ENCODE peak calls at places on chromosome 13, in nine cellular contexts. R, E, U, C, Y, Q, T, J and P are unnamed samples.

GRCh38 chr13:82878536-82878935 is 1003.7 kb downstream of the SLITRK1 start:
- DNase-seq in U (no peak), E (no peak), Q (peak), J (no peak), Y (no peak), R (no peak), T (no peak), C (no peak), P (no peak)

GRCh38 chr13:110341445-110342247 is 34.6 kb downstream of the COL4A2 start:
- DNase-seq in C (no peak), T (no peak), R (no peak), Y (peak), U (peak), Q (no peak), J (no peak), E (peak), P (no peak)

GRCh38 chr13:95121516-95121915 is 179.7 kb downstream of the ABCC4 start:
- DNase-seq in R (no peak), J (no peak), Y (no peak), U (no peak), Q (no peak), T (no peak), E (no peak), C (no peak), P (no peak)

GRCh38 chr13:48221301-48222190 is 11.5 kb upstream of the ITM2B start:
- DNase-seq in J (no peak), Q (no peak), T (no peak), U (no peak), R (no peak), Y (peak), E (peak), C (no peak), P (no peak)

GRCh38 chr13:48621056-48621455 is 32.7 kb upstream of the CYSLTR2 start:
- DNase-seq in J (no peak), C (no peak), U (no peak), E (no peak), R (no peak), Q (no peak), Y (peak), T (no peak), P (no peak)

GRCh38 chr13:69319659-69320058 is 788.0 kb upstream of the ATXN8OS start:
- DNase-seq in Y (no peak), E (no peak), R (no peak), J (no peak), Q (no peak), T (no peak), U (no peak), C (no peak), P (no peak)

GRCh38 chr13:26785845-26786630 is 25.5 kb upstream of the GPR12 start:
- DNase-seq in C (no peak), U (peak), R (peak), J (peak), E (peak), Q (no peak), T (no peak), Y (no peak), P (no peak)

GRCh38 chr13:35891973-35892441 is 239.2 kb downstream of the DCLK1 start:
- DNase-seq in U (no peak), Y (no peak), E (no peak), Q (peak), C (no peak), T (no peak), J (no peak), R (no peak), P (no peak)

GRCh38 chr13:31918707-31919106 is 112.9 kb upstream of the FRY start:
- DNase-seq in U (no peak), Q (no peak), T (no peak), J (no peak), Y (no peak), C (no peak), E (no peak), R (no peak), P (no peak)

GRCh38 chr13:66405908-66406802 is 824.0 kb downstream of the PCDH9 start:
- DNase-seq in T (no peak), E (no peak), U (no peak), R (no peak), Y (peak), C (no peak), Q (peak), J (no peak), P (no peak)

GRCh38 chr13:30708541-30708940 is 26.8 kb upstream of the ALOX5AP start:
- DNase-seq in U (no peak), Y (peak), E (no peak), Q (no peak), R (no peak), C (no peak), T (no peak), J (no peak), P (no peak)

GRCh38 chr13:80131204-80131603 is 209.7 kb downstream of the SPRY2 start:
- DNase-seq in J (peak), U (peak), C (peak), T (peak), Y (peak), E (no peak), R (peak), Q (peak), P (peak)

GRCh38 chr13:49697468-49697867 is 6.2 kb upstream of the EBPL start:
- DNase-seq in E (no peak), T (no peak), R (no peak), U (no peak), J (no peak), Y (no peak), Q (no peak), C (no peak), P (no peak)

GRCh38 chr13:108915095-108915633 is 285.8 kb downstream of the MYO16 start:
- DNase-seq in Q (peak), E (no peak), Y (peak), C (no peak), U (peak), T (no peak), R (no peak), J (no peak), P (no peak)

GRCh38 chr13:49053215-49053614 is 77.5 kb downstream of the FNDC3A start:
- DNase-seq in E (no peak), Y (no peak), U (no peak), C (no peak), Q (no peak), J (no peak), R (no peak), T (no peak), P (no peak)

GRCh38 chr13:90686438-90686837 is 661.0 kb upstream of the MIR17HG start:
- DNase-seq in R (no peak), Q (peak), E (no peak), U (peak), Y (peak), J (no peak), C (no peak), T (no peak), P (no peak)

DNA sequence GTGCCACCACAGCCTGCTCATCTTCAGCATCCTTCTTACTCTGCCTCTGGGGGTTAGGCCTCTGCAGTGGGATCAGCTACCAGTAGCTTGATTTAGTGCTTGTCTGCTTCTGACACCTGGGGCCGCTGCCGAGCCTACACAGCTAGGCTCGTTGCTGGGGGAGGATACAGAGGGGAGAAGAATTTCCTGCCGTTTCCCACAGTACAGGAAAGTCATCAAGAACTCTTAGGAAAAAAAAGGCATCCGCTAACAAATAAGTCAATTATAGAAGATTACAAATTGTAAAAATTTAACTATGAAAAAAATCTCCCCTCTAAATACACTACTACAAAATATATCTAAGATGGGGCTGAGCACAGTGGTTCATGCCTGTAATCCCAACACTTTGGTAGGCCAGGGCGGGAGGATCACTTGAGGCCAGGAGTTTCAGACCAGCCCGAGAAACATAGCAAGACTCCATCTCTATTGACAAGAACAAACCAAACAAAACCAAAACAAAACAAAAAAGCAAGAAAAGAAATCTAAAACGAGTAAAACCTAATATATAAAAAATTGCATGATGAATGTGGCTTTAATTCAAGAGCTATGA is 26.7 kb downstream of the LATS2 start:
- DNase-seq in J (peak), Q (no peak), T (no peak), Y (peak), R (no peak), E (no peak), C (no peak), U (no peak), P (no peak)
- TF ChIP-seq CTCF in J (no peak), Q (no peak), T (no peak), Y (peak), R (peak), E (no peak), C (peak), U (no peak), P (no peak)

GRCh38 chr13:37680137-37680536 is 81.6 kb upstream of the POSTN start:
- DNase-seq in C (no peak), Y (no peak), R (no peak), T (no peak), E (no peak), Q (no peak), J (no peak), U (no peak), P (no peak)

GRCh38 chr13:37681295-37682032 is 82.9 kb upstream of the POSTN start:
- DNase-seq in C (no peak), J (no peak), U (no peak), Q (no peak), Y (peak), R (no peak), E (no peak), T (no peak), P (no peak)

GRCh38 chr13:37682496-37682895 is 83.9 kb upstream of the POSTN start:
- DNase-seq in T (no peak), E (no peak), J (no peak), U (no peak), C (no peak), Y (no peak), Q (no peak), R (no peak), P (no peak)

DNA sequence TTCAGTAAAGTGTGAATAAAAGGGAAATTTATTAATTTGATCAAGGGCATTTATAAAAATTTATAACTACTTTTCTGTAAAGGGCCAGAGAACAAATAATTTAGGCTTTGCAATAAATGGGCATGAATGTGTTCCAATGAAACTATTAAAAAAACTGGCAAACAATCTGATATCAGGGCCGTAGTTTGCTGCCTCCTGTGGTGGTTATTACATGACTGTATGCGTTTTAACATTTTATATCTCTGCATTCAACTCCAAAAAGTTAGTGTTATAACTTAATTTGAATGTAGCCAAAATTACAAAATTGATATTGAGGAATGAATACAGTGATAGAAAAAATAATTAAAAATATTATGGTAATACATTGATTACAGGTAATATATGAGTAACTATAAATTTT is 80.5 kb upstream of the POSTN start:
- DNase-seq in T (no peak), J (no peak), C (no peak), U (no peak), R (no peak), E (no peak), Q (no peak), Y (no peak), P (no peak)
- TF ChIP-seq CTCF in T (no peak), J (no peak), C (peak), U (no peak), R (no peak), E (no peak), Q (no peak), Y (peak), P (no peak)

GRCh38 chr13:111629016-111629415 is 308.6 kb downstream of the TEX29 start:
- DNase-seq in J (no peak), T (no peak), Y (no peak), U (no peak), Q (no peak), R (no peak), C (no peak), E (no peak), P (no peak)
- TF ChIP-seq CTCF in J (no peak), T (no peak), Y (no peak), U (no peak), Q (no peak), R (no peak), C (no peak), E (no peak), P (no peak)

GRCh38 chr13:50974268-50974667 is 64.7 kb downstream of the RNASEH2B start:
- DNase-seq in C (no peak), E (no peak), J (no peak), T (no peak), Q (no peak), Y (no peak), R (no peak), U (no peak), P (no peak)

DNA sequence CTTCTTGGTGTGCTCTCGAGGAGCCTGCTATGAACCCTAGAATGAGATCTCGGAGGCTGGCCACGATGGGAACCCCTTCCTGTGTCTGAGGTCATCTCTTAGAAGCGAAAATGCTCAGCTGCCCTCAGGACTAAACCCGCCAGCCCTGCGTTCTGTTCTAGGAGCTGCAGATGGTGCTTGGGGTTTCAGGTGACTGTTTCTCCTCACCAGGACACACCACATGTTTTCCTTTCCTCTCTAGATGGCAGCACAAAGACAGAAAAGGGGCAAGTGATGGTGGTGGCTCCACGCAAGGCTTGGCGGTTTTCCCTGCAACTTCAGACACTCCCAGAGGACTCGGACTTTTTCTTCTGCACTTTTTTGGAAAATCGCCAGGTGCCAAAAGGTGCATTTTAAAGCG is 60.1 kb downstream of the RNASEH2B start:
- DNase-seq in R (no peak), Y (no peak), C (no peak), T (no peak), Q (no peak), E (no peak), J (peak), U (no peak), P (no peak)
- TF ChIP-seq CTCF in R (no peak), Y (no peak), C (no peak), T (peak), Q (no peak), E (no peak), J (no peak), U (no peak), P (no peak)

DNA sequence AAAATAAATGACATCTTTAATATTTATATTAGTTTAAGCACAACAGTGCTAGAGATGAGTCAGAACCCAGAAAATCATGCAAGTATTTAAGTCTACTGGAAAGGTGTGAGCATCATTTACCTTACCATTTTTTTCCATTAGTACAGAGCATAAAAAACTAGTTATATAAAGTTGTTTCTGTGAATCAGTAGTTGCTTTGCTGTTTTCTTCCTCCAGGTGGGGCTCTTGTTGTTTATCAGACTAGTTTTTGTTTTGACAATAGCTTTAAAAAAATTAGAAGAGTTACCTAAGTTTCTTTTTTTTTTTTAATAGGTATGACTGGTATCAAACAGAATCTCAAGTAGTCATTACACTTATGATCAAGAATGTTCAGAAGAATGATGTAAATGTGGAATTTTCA is 12.7 kb downstream of the SUGT1 start:
- DNase-seq in E (no peak), Q (peak), R (no peak), C (no peak), J (no peak), T (no peak), U (no peak), Y (peak), P (no peak)
- TF ChIP-seq CTCF in E (peak), Q (peak), R (peak), C (peak), J (no peak), T (no peak), U (peak), Y (peak), P (no peak)

DNA sequence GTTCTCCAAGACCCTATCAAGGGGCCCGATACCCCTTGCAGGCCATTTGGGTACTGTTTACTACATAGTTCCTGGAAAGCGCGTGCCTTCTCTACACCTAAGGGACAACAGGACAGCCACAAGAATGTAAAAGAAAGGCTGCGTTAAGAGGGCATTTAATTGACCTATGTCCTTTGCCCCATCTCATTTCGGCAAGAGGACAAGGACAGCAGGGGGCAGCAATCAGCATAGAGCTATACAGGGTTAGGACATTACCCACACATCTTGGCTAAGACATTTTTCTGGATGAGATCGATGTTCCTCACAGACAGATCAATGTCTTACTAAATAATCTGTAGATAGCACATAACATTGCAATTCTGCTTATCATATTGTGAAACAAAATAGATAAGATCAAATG is 41.2 kb downstream of the FLT3 start:
- DNase-seq in Y (peak), R (no peak), C (peak), E (peak), J (peak), U (no peak), T (no peak), Q (peak), P (no peak)
- TF ChIP-seq CTCF in Y (peak), R (peak), C (peak), E (peak), J (no peak), U (peak), T (no peak), Q (no peak), P (no peak)